ENCODE peak calls at places on chromosomes 3 and 15, in seven cellular contexts. T is activated T-helper 1 cell treated with anti-CD3 and anti-CD28 coated beads, Interleukin-2, amount 50 U/mL, for 16 hours; W is esophagus squamous epithelium; Z is fibroblast of mammary gland; E is astrocyte of the hippocampus; U is tibial nerve; R is IMR-90. O is an unnamed sample.

GRCh38 chr3:161291191-161291901 is 70.2 kb downstream of the NMD3 start:
- DNase-seq in T (no peak), W (no peak), Z (no peak), E (peak), U (no peak), R (no peak), O (no peak)

GRCh38 chr15:26841941-26842340 is 24.9 kb upstream of the GABRA5 start:
- DNase-seq in T (no peak), W (no peak), Z (no peak), E (no peak), U (no peak), R (no peak), O (no peak)

GRCh38 chr3:17187589-17188184 is 302.9 kb downstream of the PLCL2 start:
- DNase-seq in T (no peak), W (no peak), Z (no peak), E (no peak), U (no peak), R (no peak), O (no peak)

GRCh38 chr15:79168922-79169322 is 78.3 kb upstream of the RASGRF1 start:
- DNase-seq in T (no peak), W (no peak), Z (no peak), E (peak), U (no peak), R (no peak), O (no peak)

GRCh38 chr15:80730395-80730794 is 35.3 kb downstream of the ABHD17C start:
- DNase-seq in T (no peak), W (no peak), Z (no peak), E (no peak), U (no peak), R (no peak), O (no peak)

GRCh38 chr15:58014040-58014439 is 51.5 kb downstream of the ALDH1A2 start:
- DNase-seq in T (no peak), W (no peak), Z (no peak), E (no peak), U (no peak), R (no peak), O (no peak)

GRCh38 chr3:48655586-48655985 is 7.1 kb downstream of the CELSR3 start:
- DNase-seq in T (peak), W (no peak), Z (no peak), E (no peak), U (no peak), R (no peak), O (peak)

GRCh38 chr3:127825764-127826163 is 3.4 kb upstream of the MGLL start:
- DNase-seq in T (no peak), W (no peak), Z (no peak), E (no peak), U (no peak), R (no peak), O (no peak)

GRCh38 chr3:63914312-63914711 is 2.1 kb upstream of the SCAANT1 start:
- DNase-seq in T (no peak), W (no peak), Z (peak), E (no peak), U (peak), R (peak), O (no peak)

GRCh38 chr15:99613887-99614642 is 48.3 kb downstream of the MEF2A start:
- DNase-seq in T (no peak), W (no peak), Z (peak), E (no peak), U (no peak), R (peak), O (no peak)

GRCh38 chr3:150303776-150304175 is 104.3 kb upstream of the TSC22D2 start:
- DNase-seq in T (no peak), W (no peak), Z (peak), E (no peak), U (no peak), R (no peak), O (no peak)

GRCh38 chr3:111277226-111277625 is 205.6 kb downstream of the NECTIN3 start:
- DNase-seq in T (no peak), W (no peak), Z (peak), E (peak), U (no peak), R (peak), O (no peak)

GRCh38 chr3:107816082-107816481 is 274.7 kb downstream of the CD47 start:
- DNase-seq in T (no peak), W (no peak), Z (no peak), E (no peak), U (no peak), R (no peak), O (no peak)

GRCh38 chr15:38169982-38170381 is 82.7 kb upstream of the SPRED1 start:
- DNase-seq in T (no peak), W (no peak), Z (peak), E (no peak), U (no peak), R (peak), O (no peak)